ENCODE peak calls at places on chromosomes 1 and 21, in eight cellular contexts. H is H1, Z is H9, F is astrocyte, O is IMR-90, W is neural progenitor cell, L is neuronal stem cell, J is colonic mucosa. M is an unnamed sample.

GRCh38 chr1:151891515-151891914 is 17.8 kb downstream of the THEM4 start:
- DNase-seq in H (no peak), Z (no peak), F (no peak), O (no peak), W (no peak), L (no peak), J (no peak), M (no peak)

GRCh38 chr1:9687876-9688582 is 36.5 kb downstream of the PIK3CD start:
- DNase-seq in H (no peak), Z (peak; percentile 52), F (no peak), O (peak; percentile 21), W (peak; percentile 62), L (peak; percentile 29), J (peak; percentile 25), M (peak; percentile 34)

GRCh38 chr1:9016455-9016854 is 9.8 kb downstream of the SLC2A7 start:
- DNase-seq in H (no peak), Z (no peak), F (no peak), O (no peak), W (no peak), L (no peak), J (no peak), M (no peak)

GRCh38 chr1:63073530-63074306 is 248.6 kb upstream of the FOXD3 start:
- DNase-seq in H (no peak), Z (peak; percentile 48), F (no peak), O (no peak), W (peak; percentile 39), L (peak; percentile 21), J (no peak), M (no peak)

GRCh38 chr1:108704501-108704900 is 8.2 kb upstream of the FNDC7 start:
- DNase-seq in H (no peak), Z (no peak), F (peak; percentile 73), O (peak; percentile 81), W (no peak), L (no peak), J (no peak), M (peak; percentile 76)

GRCh38 chr1:171127481-171127880 is 36.8 kb downstream of the FMO3 start:
- DNase-seq in H (no peak), Z (no peak), F (peak; percentile 90), O (peak; percentile 85), W (no peak), L (no peak), J (no peak), M (peak; percentile 9)

GRCh38 chr1:107682467-107682866 is 282.5 kb downstream of the VAV3 start:
- DNase-seq in H (no peak), Z (no peak), F (no peak), O (no peak), W (no peak), L (no peak), J (peak; percentile 36), M (peak; percentile 73)

GRCh38 chr1:167689569-167689925 is 32.2 kb upstream of the MPZL1 start:
- DNase-seq in H (no peak), Z (no peak), F (no peak), O (no peak), W (no peak), L (no peak), J (no peak), M (peak; percentile 26)

GRCh38 chr1:24536391-24536840 is 19.5 kb upstream of the NCMAP start:
- DNase-seq in H (no peak), Z (no peak), F (peak; percentile 65), O (peak; percentile 71), W (no peak), L (no peak), J (peak; percentile 60), M (no peak)

GRCh38 chr21:33801424-33802405 is 113.9 kb downstream of the ATP5PO start:
- DNase-seq in H (no peak), Z (no peak), F (peak; percentile 51), O (peak; percentile 80), W (peak; percentile 66), L (no peak), J (no peak), M (peak; percentile 96)

GRCh38 chr1:230144010-230144614 is 77.1 kb downstream of the GALNT2 start:
- DNase-seq in H (no peak), Z (no peak), F (no peak), O (no peak), W (no peak), L (no peak), J (no peak), M (no peak)

GRCh38 chr1:10640079-10640578 is 156.3 kb downstream of the CASZ1 start:
- DNase-seq in H (no peak), Z (no peak), F (no peak), O (no peak), W (peak; percentile 36), L (no peak), J (no peak), M (no peak)

GRCh38 chr1:6329851-6330250 is 63.7 kb downstream of the ACOT7 start:
- DNase-seq in H (no peak), Z (no peak), F (peak; percentile 54), O (peak; percentile 63), W (no peak), L (no peak), J (no peak), M (no peak)

GRCh38 chr1:42736571-42737200 is 3.4 kb downstream of the CLDN19 start:
- DNase-seq in H (no peak), Z (no peak), F (no peak), O (no peak), W (no peak), L (no peak), J (no peak), M (no peak)

GRCh38 chr1:53044926-53045325 is 17.1 kb upstream of the PODN start:
- DNase-seq in H (no peak), Z (no peak), F (no peak), O (no peak), W (no peak), L (no peak), J (no peak), M (no peak)

GRCh38 chr1:12477936-12478611 is 139.9 kb downstream of the DHRS3 start:
- DNase-seq in H (no peak), Z (no peak), F (peak; percentile 99), O (peak; percentile 99), W (peak; percentile 34), L (no peak), J (peak; percentile 93), M (peak; percentile 96)

GRCh38 chr1:54377040-54377691 is 29.0 kb downstream of the SSBP3 start:
- DNase-seq in H (no peak), Z (no peak), F (peak; percentile 57), O (peak; percentile 54), W (no peak), L (no peak), J (no peak), M (no peak)

GRCh38 chr1:21117159-21117953 is 59.3 kb downstream of the EIF4G3 start:
- DNase-seq in H (no peak), Z (no peak), F (no peak), O (no peak), W (peak; percentile 47), L (peak; percentile 5), J (no peak), M (peak; percentile 50)

GRCh38 chr1:25487628-25488027 is 55.8 kb upstream of the LDLRAP1 start:
- DNase-seq in H (no peak), Z (no peak), F (no peak), O (no peak), W (peak; percentile 39), L (no peak), J (no peak), M (no peak)

GRCh38 chr1:39268112-39268581 is 63.7 kb downstream of the MACF1 start:
- DNase-seq in H (no peak), Z (peak; percentile 41), F (peak; percentile 88), O (peak; percentile 90), W (peak; percentile 64), L (peak; percentile 27), J (no peak), M (peak; percentile 83)

GRCh38 chr1:150558761-150559626 is 9.8 kb downstream of the ADAMTSL4 start:
- DNase-seq in H (no peak), Z (peak; percentile 31), F (no peak), O (no peak), W (no peak), L (no peak), J (no peak), M (no peak)

GRCh38 chr1:92210701-92211100 is 7.0 kb upstream of the C1orf146 start:
- DNase-seq in H (no peak), Z (no peak), F (peak; percentile 53), O (peak; percentile 64), W (no peak), L (no peak), J (no peak), M (peak; percentile 44)

DNA sequence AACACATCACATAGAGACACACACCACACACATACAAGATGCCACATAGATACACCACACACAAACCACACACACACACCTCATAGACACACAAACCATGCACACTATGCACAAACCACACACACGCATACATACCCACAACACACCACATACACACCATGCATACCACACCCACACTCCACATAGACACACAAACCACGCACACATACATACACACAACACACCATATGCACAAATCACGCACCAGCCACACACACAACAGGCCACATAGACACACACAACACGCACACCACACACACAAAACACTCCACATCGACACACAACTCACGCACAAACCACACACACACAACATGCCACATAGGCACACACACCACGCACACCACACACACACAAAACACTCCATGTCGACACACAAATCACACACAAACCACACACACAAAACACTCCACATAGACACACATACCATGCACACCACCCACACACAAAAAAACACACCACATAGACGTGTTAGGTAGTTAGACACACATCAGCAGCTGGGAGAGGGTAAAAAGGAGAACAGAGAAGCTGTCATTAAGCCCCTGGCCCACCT is 49.5 kb upstream of the SLC19A1 start:
- DNase-seq in H (no peak), Z (peak; percentile 20), F (no peak), O (no peak), W (no peak), L (no peak), J (no peak), M (no peak)
- H3K9ac ChIP-seq in H (no peak overlapping the region), Z (no peak overlapping the region), F (no peak overlapping the region), O (no peak overlapping the region), W (no peak overlapping the region), L (no peak overlapping the region), J (no peak overlapping the region), M (no peak overlapping the region)

GRCh38 chr1:245987577-245987976 is 519.5 kb downstream of the SMYD3 start:
- DNase-seq in H (no peak), Z (no peak), F (no peak), O (no peak), W (no peak), L (no peak), J (no peak), M (no peak)
- H3K27ac ChIP-seq in H (no peak overlapping the region), Z (no peak overlapping the region), F (no peak overlapping the region), O (no peak overlapping the region), W (no peak overlapping the region), L (no peak overlapping the region), J (no peak overlapping the region), M (no peak overlapping the region)

GRCh38 chr1:234265861-234266260 is 107.4 kb upstream of the COA6 start:
- DNase-seq in H (no peak), Z (no peak), F (no peak), O (no peak), W (no peak), L (no peak), J (no peak), M (no peak)
- H3K9ac ChIP-seq in H (no peak overlapping the region), Z (no peak overlapping the region), F (no peak overlapping the region), O (no peak overlapping the region), W (no peak overlapping the region), L (no peak overlapping the region), J (no peak overlapping the region), M (no peak overlapping the region)

DNA sequence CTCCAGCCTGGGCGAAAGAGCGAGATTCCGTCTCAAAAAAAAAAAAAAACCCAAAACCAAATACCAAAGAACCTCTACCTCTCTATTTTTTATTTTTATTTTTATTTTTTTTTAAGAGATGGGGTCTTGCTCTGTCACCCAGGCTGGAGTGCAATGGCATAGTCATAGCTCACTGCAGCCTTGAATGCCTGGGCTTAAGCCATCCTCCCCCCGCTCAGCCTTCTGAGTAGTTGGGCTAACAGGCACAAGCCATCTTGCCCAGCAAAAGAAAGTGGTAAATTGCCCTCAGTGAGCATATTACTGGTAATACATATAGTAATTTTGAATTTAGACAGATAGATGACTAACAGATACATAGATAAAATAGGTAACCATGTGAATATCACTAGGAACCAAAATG is 77.4 kb downstream of the ASH1L start:
- DNase-seq in H (no peak), Z (no peak), F (no peak), O (no peak), W (no peak), L (no peak), J (no peak), M (no peak)
- H3K27ac ChIP-seq in H (no peak overlapping the region), Z (no peak overlapping the region), F (no peak overlapping the region), O (no peak overlapping the region), W (no peak overlapping the region), L (no peak overlapping the region), J (no peak overlapping the region), M (no peak overlapping the region)